ENCODE peak calls at places on chromosomes 11 and 22, in four cellular contexts. O is HFF-Myc, K is T1000, Y is M059J. C is an unnamed sample.

GRCh38 chr11:123559418-123559817 is 95.0 kb downstream of the SCN3B start:
- DNase-seq in Y (no peak), K (no peak), O (no peak), C (no peak)

GRCh38 chr11:44842219-44842618 is 108.5 kb downstream of the TP53I11 start:
- DNase-seq in O (peak; percentile 32), K (no peak), Y (peak; percentile 56), C (no peak)

GRCh38 chr11:32039149-32039548 is 51.7 kb upstream of the RCN1 start:
- DNase-seq in K (no peak), Y (no peak), O (no peak), C (no peak)

GRCh38 chr11:8202428-8203160 is 33.8 kb upstream of the RIC3 start:
- DNase-seq in K (no peak), O (no peak), Y (no peak), C (no peak)

GRCh38 chr22:17861909-17862308 is 87.6 kb upstream of the BID start:
- DNase-seq in Y (no peak), O (no peak), K (no peak), C (no peak)

GRCh38 chr11:67099841-67100324 is 19.2 kb upstream of the KDM2A start:
- DNase-seq in K (no peak), O (no peak), Y (no peak), C (no peak)

GRCh38 chr22:41949297-41949965 is 2.5 kb upstream of the CENPM start:
- DNase-seq in O (no peak), K (no peak), Y (no peak), C (no peak)

GRCh38 chr22:43269325-43270040 is 73.7 kb downstream of the SCUBE1 start:
- DNase-seq in Y (no peak), K (no peak), O (no peak), C (no peak)

GRCh38 chr11:115244314-115244713 is 259.9 kb downstream of the CADM1 start:
- DNase-seq in Y (no peak), K (no peak), O (no peak), C (no peak)

GRCh38 chr11:82686211-82686610 is 47.5 kb downstream of the FAM181B start:
- DNase-seq in Y (no peak), O (no peak), K (no peak), C (no peak)

GRCh38 chr22:39417641-39418040 is 18.1 kb downstream of the TAB1 start:
- DNase-seq in O (no peak), Y (no peak), K (no peak), C (no peak)

GRCh38 chr11:18696638-18697225 is 1.8 kb upstream of the TMEM86A start:
- DNase-seq in Y (peak; percentile 66), K (no peak), O (no peak), C (no peak)

GRCh38 chr11:87359401-87359800 is 321.7 kb downstream of the TMEM135 start:
- DNase-seq in O (no peak), K (no peak), Y (no peak), C (peak; percentile 91)

GRCh38 chr11:121767433-121767832 is 314.7 kb upstream of the SORL1-AS1 start:
- DNase-seq in K (no peak), O (no peak), Y (peak; percentile 8), C (no peak)

GRCh38 chr11:57888385-57888784 is 126.8 kb downstream of the CTNND1 start:
- DNase-seq in O (no peak), Y (no peak), K (no peak), C (no peak)

GRCh38 chr11:94771390-94771789 is 3.2 kb downstream of the AMOTL1 start:
- DNase-seq in K (no peak), Y (peak; percentile 87), O (no peak), C (no peak)

GRCh38 chr22:46726066-46726985 is 11.7 kb downstream of the CERK start:
- DNase-seq in K (no peak), Y (no peak), O (peak; percentile 37), C (peak; percentile 70)